ENCODE peak calls at places on chromosome 6, in eight cellular contexts. S is psoas muscle; D is heart right ventricle; U is adrenal gland; W is tibial nerve; X is MM.1S; H is effector memory CD4-positive, alpha-beta T cell; N is A549. J is an unnamed sample.

GRCh38 chr6:138099832-138100231 is 7.4 kb downstream of the PERP start:
- DNase-seq in W (no peak), H (no peak), S (no peak), D (no peak), U (no peak), N (no peak), X (no peak), J (no peak)

GRCh38 chr6:98835149-98836024 is 1.0 kb downstream of the POU3F2 start:
- DNase-seq in U (no peak), S (no peak), N (peak; percentile 9), D (no peak), W (no peak), H (no peak), X (peak; percentile 12), J (no peak)

GRCh38 chr6:73968358-73968757 is 272.4 kb downstream of the CD109 start:
- DNase-seq in W (no peak), S (no peak), U (no peak), N (no peak), H (no peak), D (no peak), X (no peak), J (no peak)

GRCh38 chr6:146950351-146950835 is 253.8 kb upstream of the STXBP5 start:
- DNase-seq in X (no peak), N (peak; percentile 17), D (no peak), S (no peak), U (no peak), W (no peak), H (no peak), J (no peak)

GRCh38 chr6:33886673-33887144 is 82.9 kb upstream of the MLN start:
- DNase-seq in U (no peak), H (peak; percentile 3), W (no peak), D (peak; percentile 72), N (no peak), X (no peak), S (peak; percentile 63), J (peak; percentile 58)

GRCh38 chr6:3766219-3766618 is 14.7 kb upstream of the PXDC1 start:
- DNase-seq in X (no peak), D (no peak), N (no peak), W (no peak), U (no peak), S (no peak), H (no peak), J (no peak)

GRCh38 chr6:35439308-35439707 is 12.8 kb upstream of the FANCE start:
- DNase-seq in U (no peak), X (no peak), D (no peak), W (no peak), S (no peak), N (no peak), H (no peak), J (no peak)

GRCh38 chr6:43708857-43709653 is 21.5 kb upstream of the MRPS18A start:
- DNase-seq in N (peak; percentile 52), U (peak; percentile 66), W (no peak), X (no peak), S (no peak), H (no peak), D (no peak), J (peak; percentile 51)

GRCh38 chr6:96499781-96500180 is 21.8 kb upstream of the UFL1 start:
- DNase-seq in D (no peak), W (no peak), N (no peak), H (peak; percentile 55), S (no peak), X (peak; percentile 9), U (peak; percentile 1), J (no peak)

GRCh38 chr6:47034919-47035318 is 7.2 kb downstream of the ADGRF1 start:
- DNase-seq in W (no peak), N (peak; percentile 12), U (peak; percentile 23), X (no peak), H (no peak), D (peak; percentile 42), S (no peak), J (peak; percentile 52)

GRCh38 chr6:43933111-43933885 is 163.3 kb downstream of the VEGFA start:
- DNase-seq in X (no peak), D (no peak), N (no peak), W (no peak), U (no peak), H (no peak), S (no peak), J (no peak)

GRCh38 chr6:111766524-111766857 is 106.8 kb downstream of the FYN start:
- DNase-seq in X (no peak), U (no peak), N (no peak), W (no peak), S (no peak), H (no peak), D (no peak), J (no peak)

GRCh38 chr6:159766923-159767322 is 5.1 kb downstream of the ACAT2 start:
- DNase-seq in S (no peak), D (no peak), U (no peak), W (no peak), N (no peak), H (no peak), X (no peak), J (no peak)

GRCh38 chr6:31529329-31530150 is 778 bp downstream of the MCCD1 start:
- DNase-seq in U (no peak), S (no peak), X (no peak), H (no peak), W (no peak), D (no peak), N (no peak), J (no peak)

GRCh38 chr6:70879496-70879895 is 77.4 kb downstream of the B3GAT2 start:
- DNase-seq in W (no peak), H (no peak), S (no peak), U (no peak), N (no peak), D (no peak), X (no peak), J (no peak)

GRCh38 chr6:149140137-149140909 is 177.2 kb upstream of the TAB2 start:
- DNase-seq in X (no peak), H (peak; percentile 65), D (no peak), W (no peak), U (no peak), N (no peak), S (no peak), J (no peak)

GRCh38 chr6:99324996-99325395 is 24.5 kb downstream of the FAXC start:
- DNase-seq in S (no peak), D (no peak), W (no peak), H (no peak), N (no peak), X (no peak), U (no peak), J (no peak)

DNA sequence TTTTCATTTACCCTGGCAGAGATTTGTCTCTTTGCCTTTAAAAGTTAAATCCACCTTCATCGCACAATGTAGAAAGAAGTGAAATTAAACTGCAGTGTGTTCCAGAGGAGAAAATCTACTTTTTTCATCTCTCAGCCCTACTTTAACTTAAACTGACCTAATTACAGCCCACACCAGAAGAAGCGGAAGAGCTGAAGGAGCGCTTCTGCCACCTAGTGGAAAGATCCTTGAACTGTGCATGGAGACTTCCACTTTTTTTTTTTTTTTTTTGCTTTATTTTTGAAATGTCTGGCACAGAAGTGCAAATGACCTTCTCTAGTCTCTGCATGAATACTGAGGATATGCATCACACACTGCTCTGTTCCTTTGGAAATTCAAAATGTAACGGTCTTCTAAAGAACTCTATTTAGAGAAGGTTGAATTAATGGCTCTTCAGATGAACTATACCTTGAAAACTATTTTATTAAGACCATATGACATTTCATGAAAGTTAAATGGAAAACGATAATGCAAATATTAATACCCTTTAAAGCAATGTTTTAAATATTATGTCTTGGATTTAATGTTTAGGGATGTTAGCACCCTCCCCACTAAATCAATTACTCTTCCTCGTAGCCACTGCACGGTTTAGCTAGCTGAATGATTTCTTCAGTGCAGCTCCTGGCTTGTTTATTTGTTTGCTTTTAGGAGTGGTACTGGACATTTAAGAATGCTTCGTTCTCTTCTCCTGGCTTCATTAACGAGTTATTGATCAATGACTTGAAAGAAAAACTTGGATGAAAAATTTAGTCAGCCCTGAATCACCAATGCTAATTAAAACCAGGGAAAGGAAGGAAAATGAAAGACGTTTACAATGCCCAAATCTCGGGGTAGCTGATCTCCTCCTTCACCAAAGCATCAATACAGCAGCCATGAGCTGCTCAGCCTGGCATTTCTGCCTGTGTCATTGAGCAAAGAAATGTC is 569.6 kb upstream of the GJE1 start:
- DNase-seq in D (peak; percentile 72), H (peak; percentile 17), N (peak; percentile 69), S (peak; percentile 41), W (peak; percentile 38), U (peak; percentile 66), X (peak; percentile 77), J (peak; percentile 54)
- H3K4me3 ChIP-seq in D (peak overlapping the region; percentile 41), H (peak overlapping the region; percentile 48), N (no peak overlapping the region), S (peak overlapping the region; percentile 59), W (peak overlapping the region; percentile 4), U (no peak overlapping the region), X (peak overlapping the region; percentile 24), J (no peak overlapping the region)

GRCh38 chr6:37514377-37514776 is 14.7 kb upstream of the CCDC167 start:
- DNase-seq in D (no peak), X (no peak), W (no peak), N (no peak), S (no peak), H (peak; percentile 34), U (no peak), J (no peak)

GRCh38 chr6:37511910-37512399 is 12.3 kb upstream of the CCDC167 start:
- DNase-seq in H (no peak), W (no peak), D (no peak), U (no peak), X (no peak), S (no peak), N (no peak), J (no peak)

GRCh38 chr6:37513576-37513975 is 13.9 kb upstream of the CCDC167 start:
- DNase-seq in D (no peak), S (no peak), H (no peak), W (no peak), N (no peak), U (no peak), X (no peak), J (no peak)

GRCh38 chr6:37512400-37512958 is 12.8 kb upstream of the CCDC167 start:
- DNase-seq in S (no peak), X (no peak), N (no peak), U (no peak), D (no peak), W (no peak), H (no peak), J (no peak)

DNA sequence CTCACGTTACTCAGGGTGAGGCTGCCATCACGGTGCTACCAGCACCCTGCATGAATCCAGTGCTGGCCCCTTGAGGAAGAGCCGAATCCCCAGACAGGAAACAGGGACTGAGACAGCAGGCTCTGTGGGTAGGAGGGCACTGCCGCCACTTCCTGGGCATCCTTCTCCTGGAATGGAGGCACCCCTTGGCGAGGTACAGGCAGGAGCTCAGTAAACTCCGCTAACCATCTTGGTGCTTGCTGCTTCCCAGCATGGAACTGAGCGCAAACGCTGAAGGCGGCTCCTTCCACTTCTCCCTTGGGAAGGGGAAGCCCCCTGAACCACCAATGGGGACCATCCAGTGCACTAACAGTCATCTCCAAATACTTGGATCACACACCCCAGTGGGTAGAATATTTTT is 13.5 kb upstream of the CCDC167 start:
- DNase-seq in D (no peak), H (no peak), S (no peak), N (no peak), U (no peak), W (no peak), X (no peak), J (no peak)
- H3K4me1 ChIP-seq in D (peaks cover 5% of the 10 kb centered on the region), H (peaks cover 68% of the 10 kb centered on the region), S (no peaks in the 10 kb centered on the region), N (peaks cover 11% of the 10 kb centered on the region), U (peaks cover 9% of the 10 kb centered on the region), W (no peaks in the 10 kb centered on the region), X (no peaks in the 10 kb centered on the region), J (no peaks in the 10 kb centered on the region)

GRCh38 chr6:27452496-27452897 is 20.4 kb downstream of the ZNF184 start:
- DNase-seq in W (no peak), N (peak; percentile 21), S (no peak), X (no peak), D (no peak), U (no peak), H (no peak), J (no peak)
- H3K9me3 ChIP-seq in W (peaks cover 3% of the 10 kb centered on the region), N (peaks cover 93% of the 10 kb centered on the region), S (peaks cover 90% of the 10 kb centered on the region), X (peaks cover 5% of the 10 kb centered on the region), D (peaks cover 7% of the 10 kb centered on the region), U (peaks cover 65% of the 10 kb centered on the region), H (peaks cover 68% of the 10 kb centered on the region), J (peaks cover 46% of the 10 kb centered on the region)

GRCh38 chr6:90739802-90740201 is 152.9 kb upstream of the MAP3K7 start:
- DNase-seq in X (no peak), S (no peak), H (no peak), N (no peak), U (no peak), D (no peak), W (no peak), J (no peak)
- H3K4me3 ChIP-seq in X (no peak overlapping the region), S (no peak overlapping the region), H (no peak overlapping the region), N (no peak overlapping the region), U (no peak overlapping the region), D (no peak overlapping the region), W (no peak overlapping the region), J (no peak overlapping the region)

J was measured in lung.